ENCODE peak calls at places on chromosomes 12 and 14, in ten cellular contexts. M is uterus, L is AG04450, I is neural progenitor cell, Q is stomach, P is psoas muscle, N is IMR-90, C is esophagus muscularis mucosa, B is tibial artery, D is tibial nerve. R is an unnamed sample.

GRCh38 chr12:108616359-108616758 is 17.3 kb downstream of the SELPLG start:
- DNase-seq in M (no peak), L (no peak), I (no peak), Q (no peak), P (no peak), N (no peak), C (no peak), B (no peak), D (no peak), R (peak; percentile 10)

GRCh38 chr12:16604853-16605252 is 1.1 kb downstream of the LMO3 start:
- DNase-seq in M (peak; percentile 42), L (no peak), I (peak; percentile 50), Q (no peak), P (no peak), N (no peak), C (no peak), B (no peak), D (no peak), R (peak; percentile 59)

GRCh38 chr14:100025111-100025510 is 40.1 kb upstream of the EVL start:
- DNase-seq in M (no peak), L (no peak), I (peak; percentile 57), Q (peak; percentile 40), P (no peak), N (peak; percentile 55), C (no peak), B (no peak), D (no peak), R (peak; percentile 51)

GRCh38 chr14:22556021-22556989 is 32.7 kb downstream of the DAD1 start:
- DNase-seq in M (peak; percentile 65), L (peak; percentile 46), I (no peak), Q (peak; percentile 74), P (peak; percentile 71), N (peak; percentile 89), C (no peak), B (no peak), D (peak; percentile 40), R (peak; percentile 78)

GRCh38 chr14:64149921-64150320 is 144.2 kb downstream of the ESR2 start:
- DNase-seq in M (no peak), L (no peak), I (no peak), Q (no peak), P (no peak), N (no peak), C (no peak), B (no peak), D (no peak), R (no peak)

GRCh38 chr12:59977779-59978178 is 381.9 kb downstream of the SLC16A7 start:
- DNase-seq in M (no peak), L (no peak), I (no peak), Q (no peak), P (no peak), N (no peak), C (no peak), B (no peak), D (no peak), R (no peak)

GRCh38 chr12:52270541-52271070 is 3.8 kb upstream of the KRT86 start:
- DNase-seq in M (no peak), L (no peak), I (no peak), Q (no peak), P (no peak), N (no peak), C (no peak), B (no peak), D (no peak), R (no peak)

GRCh38 chr14:95046711-95047681 is 110.3 kb downstream of the DICER1 start:
- DNase-seq in M (peak; percentile 28), L (no peak), I (no peak), Q (peak; percentile 24), P (no peak), N (peak; percentile 61), C (no peak), B (no peak), D (no peak), R (peak; percentile 25)

GRCh38 chr14:68462683-68463082 is 330.2 kb downstream of the ZFP36L1 start:
- DNase-seq in M (no peak), L (no peak), I (no peak), Q (no peak), P (no peak), N (no peak), C (no peak), B (no peak), D (no peak), R (no peak)

GRCh38 chr14:100383727-100384158 is 60.6 kb downstream of the SLC25A47 start:
- DNase-seq in M (peak; percentile 49), L (no peak), I (peak; percentile 85), Q (peak; percentile 77), P (peak; percentile 72), N (peak; percentile 55), C (no peak), B (peak; percentile 34), D (peak; percentile 29), R (peak; percentile 90)

GRCh38 chr14:76904740-76905569 is 78.7 kb downstream of the LRRC74A start:
- DNase-seq in M (peak; percentile 71), L (peak; percentile 92), I (no peak), Q (peak; percentile 56), P (peak; percentile 82), N (peak; percentile 99), C (no peak), B (peak; percentile 62), D (peak; percentile 43), R (no peak)

GRCh38 chr14:84006643-84007137 is 1523.3 kb upstream of the FLRT2 start:
- DNase-seq in M (peak; percentile 40), L (no peak), I (peak; percentile 49), Q (no peak), P (no peak), N (no peak), C (no peak), B (no peak), D (no peak), R (no peak)

GRCh38 chr12:26124491-26125450 is at the start of gene BHLHE41:
- DNase-seq in M (peak; percentile 74), L (no peak), I (peak; percentile 76), Q (peak; percentile 78), P (peak; percentile 93), N (peak; percentile 36), C (peak; percentile 95), B (peak; percentile 85), D (peak; percentile 64), R (peak; percentile 88)

GRCh38 chr12:66354291-66354690 is 52.0 kb downstream of the HELB start:
- DNase-seq in M (no peak), L (no peak), I (no peak), Q (no peak), P (no peak), N (no peak), C (no peak), B (no peak), D (no peak), R (no peak)

GRCh38 chr14:22650046-22650739 is 6.0 kb upstream of the OR6J1 start:
- DNase-seq in M (no peak), L (no peak), I (no peak), Q (no peak), P (no peak), N (no peak), C (no peak), B (no peak), D (no peak), R (no peak)

GRCh38 chr14:68718033-68718725 is 74.7 kb downstream of the ZFP36L1 start:
- DNase-seq in M (no peak), L (no peak), I (no peak), Q (no peak), P (no peak), N (no peak), C (no peak), B (no peak), D (no peak), R (no peak)

GRCh38 chr14:89954045-89955021 is at the start of gene EFCAB11:
- DNase-seq in M (peak; percentile 97), L (peak; percentile 94), I (peak; percentile 99), Q (peak; percentile 98), P (peak; percentile 98), N (peak; percentile 98), C (peak; percentile 99), B (peak; percentile 96), D (peak; percentile 97), R (peak; percentile 97)
- TF ChIP-seq CTCF in M (no peak), L (peak; percentile 15), I (peak; percentile 40), Q (no peak), P (no peak), N (peak; percentile 15), C (no peak), B (no peak), D (no peak), R (no peak)

GRCh38 chr12:126837697-126838096 is 1429.3 kb upstream of the TMEM132C start:
- DNase-seq in M (no peak), L (no peak), I (no peak), Q (no peak), P (no peak), N (no peak), C (no peak), B (no peak), D (no peak), R (no peak)
- H3K9me3 ChIP-seq in M (no peaks in the 10 kb centered on the region), L (peaks cover 20% of the 10 kb centered on the region), I (peaks cover 15% of the 10 kb centered on the region), Q (peaks cover 34% of the 10 kb centered on the region), P (peaks cover 6% of the 10 kb centered on the region), N (peaks cover 24% of the 10 kb centered on the region), C (peaks cover 25% of the 10 kb centered on the region), B (no peaks in the 10 kb centered on the region), D (no peaks in the 10 kb centered on the region), R (no peaks in the 10 kb centered on the region)

GRCh38 chr14:34365309-34365915 is 96.6 kb downstream of the SPTSSA start:
- DNase-seq in M (no peak), L (no peak), I (peak; percentile 11), Q (no peak), P (no peak), N (peak; percentile 13), C (peak; percentile 74), B (no peak), D (no peak), R (no peak)
- TF ChIP-seq CTCF in M (no peak), L (peak; percentile 38), I (peak; percentile 44), Q (peak; percentile 20), P (no peak), N (peak; percentile 26), C (peak; percentile 14), B (no peak), D (peak; percentile 34), R (peak; percentile 16)

GRCh38 chr14:48670939-48671338 is 915.2 kb downstream of the RPS29 start:
- DNase-seq in M (no peak), L (no peak), I (no peak), Q (no peak), P (peak; percentile 22), N (no peak), C (no peak), B (no peak), D (no peak), R (no peak)
- H3K9me3 ChIP-seq in M (no peaks in the 10 kb centered on the region), L (peaks cover 9% of the 10 kb centered on the region), I (no peaks in the 10 kb centered on the region), Q (peaks cover 9% of the 10 kb centered on the region), P (no peaks in the 10 kb centered on the region), N (no peaks in the 10 kb centered on the region), C (no peaks in the 10 kb centered on the region), B (no peaks in the 10 kb centered on the region), D (no peaks in the 10 kb centered on the region), R (no peaks in the 10 kb centered on the region)

DNA sequence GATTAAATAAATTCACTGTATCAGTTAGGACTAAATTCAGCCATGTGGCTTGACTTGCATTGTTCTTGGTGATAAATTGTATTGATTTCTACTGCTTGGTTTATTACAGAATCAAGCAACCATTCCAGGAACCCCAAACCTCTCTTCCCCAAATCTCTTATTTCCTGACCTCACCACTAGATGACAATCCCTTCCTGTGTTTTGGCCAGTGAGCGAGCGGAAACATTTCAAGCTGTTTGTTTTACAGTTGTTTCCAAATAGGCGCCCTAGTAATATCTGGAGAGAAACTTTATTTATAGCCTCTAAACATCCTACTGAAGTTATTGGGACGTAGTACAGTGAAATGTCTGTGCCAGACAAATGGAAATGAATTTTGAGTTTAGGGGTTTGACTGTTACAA is 161.1 kb downstream of the SNAPC1 start:
- DNase-seq in M (no peak), L (peak; percentile 23), I (no peak), Q (no peak), P (no peak), N (peak; percentile 63), C (no peak), B (no peak), D (no peak), R (no peak)
- TF ChIP-seq CTCF in M (no peak), L (peak; percentile 83), I (peak; percentile 42), Q (no peak), P (no peak), N (peak; percentile 81), C (no peak), B (no peak), D (peak; percentile 7), R (peak; percentile 32)